ENCODE peak calls at places on chromosomes 3 and 15, in six cellular contexts. V, R, G, O, F and Y are unnamed samples. For H3K27me3, the result is how much of the 10 kb centered on the place peaks cover.

GRCh38 chr3:182148360-182148759 is 436.6 kb downstream of the SOX2 start:
- DNase-seq in O (no peak), F (no peak), G (no peak), R (no peak), V (no peak), Y (no peak)

GRCh38 chr15:78615151-78615589 is 5.6 kb downstream of the CHRNA3 start:
- DNase-seq in F (no peak), O (no peak), V (no peak), G (no peak), R (no peak), Y (no peak)

GRCh38 chr3:81466161-81466560 is 295.3 kb downstream of the GBE1 start:
- DNase-seq in F (no peak), O (no peak), G (no peak), R (no peak), V (no peak), Y (no peak)

GRCh38 chr3:171443211-171443957 is 16.8 kb downstream of the TNIK start:
- DNase-seq in O (no peak), F (no peak), R (no peak), V (no peak), G (no peak), Y (no peak)

GRCh38 chr3:134351421-134351820 is 22.8 kb downstream of the AMOTL2 start:
- DNase-seq in F (no peak), O (no peak), V (no peak), G (no peak), R (no peak), Y (no peak)

GRCh38 chr3:50603261-50604109 is 8.1 kb downstream of the CISH start:
- DNase-seq in F (no peak), R (peak), O (no peak), G (no peak), V (no peak), Y (no peak)

GRCh38 chr3:171343688-171344087 is 116.5 kb downstream of the TNIK start:
- DNase-seq in V (no peak), G (no peak), R (no peak), F (no peak), O (no peak), Y (no peak)

GRCh38 chr3:16013563-16013962 is 160.9 kb upstream of the GALNT15 start:
- DNase-seq in R (no peak), V (no peak), G (no peak), O (no peak), F (no peak), Y (no peak)

GRCh38 chr3:56921573-56922571 is 120.1 kb upstream of the ARHGEF3 start:
- DNase-seq in R (peak), O (peak), V (no peak), F (no peak), G (peak), Y (no peak)

GRCh38 chr3:136659253-136659652 is 92.9 kb downstream of the STAG1 start:
- DNase-seq in R (no peak), V (no peak), G (no peak), F (no peak), O (peak), Y (no peak)

GRCh38 chr3:49012441-49013017 is 5.3 kb downstream of the WDR6 start:
- DNase-seq in R (no peak), F (no peak), V (no peak), O (peak), G (no peak), Y (no peak)

GRCh38 chr3:38608961-38609360 is 40.5 kb downstream of the SCN5A start:
- DNase-seq in F (no peak), V (no peak), O (no peak), G (no peak), R (no peak), Y (no peak)

GRCh38 chr3:154170300-154170699 is 49.1 kb downstream of the ARHGEF26 start:
- DNase-seq in V (no peak), G (no peak), R (no peak), O (no peak), F (no peak), Y (no peak)

GRCh38 chr15:22262613-22263020 is 182.3 kb downstream of the OR4M2 start:
- DNase-seq in F (no peak), O (peak), G (peak), R (no peak), V (no peak), Y (peak)

GRCh38 chr3:36635731-36636130 is 128.6 kb downstream of the DCLK3 start:
- DNase-seq in V (no peak), R (no peak), O (no peak), F (no peak), G (no peak), Y (no peak)

GRCh38 chr3:158339638-158340037 is 229.7 kb downstream of the RSRC1 start:
- DNase-seq in F (no peak), G (no peak), V (no peak), R (no peak), O (no peak), Y (no peak)

GRCh38 chr15:88959445-88959844 is 46.3 kb upstream of the MFGE8 start:
- DNase-seq in O (no peak), R (no peak), V (no peak), F (no peak), G (no peak), Y (no peak)

GRCh38 chr3:170307998-170308398 is 49.5 kb upstream of the SKIL start:
- DNase-seq in O (no peak), V (no peak), G (no peak), R (no peak), F (peak), Y (no peak)

GRCh38 chr15:40282144-40282869 is 557 bp downstream of the ANKRD63 start:
- DNase-seq in R (no peak), O (no peak), G (peak), F (peak), V (no peak), Y (peak)
- H3K27me3 ChIP-seq in R (under half), O (under half), G (under half), F (under half), V (under half), Y (under half)

DNA sequence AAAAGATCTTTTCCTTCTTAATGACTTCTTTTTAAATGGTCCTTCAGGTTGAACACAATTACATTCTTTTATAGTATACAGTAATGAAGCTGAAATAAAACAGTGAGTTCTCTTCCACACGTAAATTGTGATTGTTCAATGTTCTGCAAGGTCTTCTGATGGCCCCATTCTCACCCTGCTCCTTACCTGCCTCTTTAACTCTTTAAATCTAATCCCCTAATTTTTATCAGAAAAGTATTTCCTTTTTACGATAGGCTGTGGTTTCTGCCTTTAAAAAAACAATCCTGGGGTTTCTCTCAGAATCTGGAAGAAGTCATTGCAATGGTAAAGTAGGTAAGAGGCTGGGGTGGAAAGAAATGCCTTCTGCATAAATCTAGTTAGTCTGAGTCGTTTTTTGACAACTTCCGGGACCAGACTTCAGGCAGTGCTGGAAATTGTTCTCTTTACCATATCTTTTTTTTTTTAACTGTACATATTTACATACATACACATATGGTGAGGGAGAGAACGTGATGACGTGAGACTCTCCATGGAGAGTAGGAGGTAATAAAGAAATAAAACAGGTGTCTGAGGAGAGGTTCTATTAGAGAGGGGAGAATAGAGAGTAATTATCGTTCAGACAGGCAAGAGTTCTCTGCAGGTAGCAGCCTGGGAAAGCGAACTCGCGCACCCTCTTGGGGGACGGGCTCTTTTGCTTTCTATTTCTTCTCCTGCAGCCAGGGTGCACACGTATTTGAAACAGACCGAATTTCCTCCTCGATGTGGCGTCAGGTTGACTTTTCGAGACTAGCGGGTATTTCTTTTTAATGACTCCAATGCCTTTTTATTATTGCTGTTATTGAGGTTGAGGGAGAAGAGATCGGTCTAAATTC is at the start of gene SIDT1:
- DNase-seq in F (peak), R (peak), V (peak), G (peak), O (peak), Y (peak)
- TF ChIP-seq CTCF in F (no peak), R (peak), V (no peak), G (no peak), O (no peak), Y (peak)

GRCh38 chr15:76139368-76140068 is 79.7 kb downstream of the TMEM266 start:
- DNase-seq in O (peak), V (peak), F (peak), G (peak), R (peak), Y (peak)

GRCh38 chr15:76140069-76140454 is 80.3 kb downstream of the TMEM266 start:
- DNase-seq in R (no peak), F (no peak), G (no peak), O (no peak), V (peak), Y (no peak)

GRCh38 chr15:76135516-76135915 is 75.7 kb downstream of the TMEM266 start:
- DNase-seq in F (no peak), V (no peak), G (no peak), O (no peak), R (no peak), Y (no peak)

GRCh38 chr15:76138436-76138835 is 78.7 kb downstream of the TMEM266 start:
- DNase-seq in R (no peak), V (no peak), F (no peak), O (no peak), G (no peak), Y (no peak)

DNA sequence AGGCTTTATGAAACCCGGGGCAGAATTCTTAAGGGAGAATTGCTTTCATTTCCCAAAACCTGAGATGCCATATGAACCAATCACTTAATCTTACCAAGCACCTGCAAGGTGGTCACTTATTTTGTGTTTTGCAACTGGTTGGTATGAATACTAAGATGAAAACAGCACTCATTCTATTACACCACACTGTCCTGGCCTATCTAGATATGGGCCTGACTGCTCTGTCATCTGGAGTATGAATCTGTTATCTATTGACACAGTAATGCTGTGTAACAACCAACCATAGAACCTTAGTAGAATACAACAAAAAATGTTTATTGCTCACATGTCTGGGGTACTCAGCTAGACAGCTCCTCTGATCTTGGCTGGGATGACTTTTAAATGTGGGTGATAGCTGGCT is 74.8 kb downstream of the TMEM266 start:
- DNase-seq in O (no peak), G (no peak), V (no peak), F (no peak), R (no peak), Y (no peak)
- H3K27me3 ChIP-seq in O (under half), G (under half), V (under half), F (under half), R (under half), Y (under half)

GRCh38 chr3:129046037-129046731 is 14.4 kb upstream of the GP9 start:
- DNase-seq in F (no peak), R (no peak), O (no peak), V (no peak), G (no peak), Y (no peak)
- TF ChIP-seq CTCF in F (no peak), R (no peak), O (no peak), V (no peak), G (no peak), Y (peak)

GRCh38 chr15:69891070-69891491 is 206.6 kb downstream of the TLE3 start:
- DNase-seq in G (no peak), V (no peak), R (no peak), O (no peak), F (no peak), Y (no peak)
- H3K27me3 ChIP-seq in G (under half), V (under half), R (under half), O (under half), F (under half), Y (under half)

DNA sequence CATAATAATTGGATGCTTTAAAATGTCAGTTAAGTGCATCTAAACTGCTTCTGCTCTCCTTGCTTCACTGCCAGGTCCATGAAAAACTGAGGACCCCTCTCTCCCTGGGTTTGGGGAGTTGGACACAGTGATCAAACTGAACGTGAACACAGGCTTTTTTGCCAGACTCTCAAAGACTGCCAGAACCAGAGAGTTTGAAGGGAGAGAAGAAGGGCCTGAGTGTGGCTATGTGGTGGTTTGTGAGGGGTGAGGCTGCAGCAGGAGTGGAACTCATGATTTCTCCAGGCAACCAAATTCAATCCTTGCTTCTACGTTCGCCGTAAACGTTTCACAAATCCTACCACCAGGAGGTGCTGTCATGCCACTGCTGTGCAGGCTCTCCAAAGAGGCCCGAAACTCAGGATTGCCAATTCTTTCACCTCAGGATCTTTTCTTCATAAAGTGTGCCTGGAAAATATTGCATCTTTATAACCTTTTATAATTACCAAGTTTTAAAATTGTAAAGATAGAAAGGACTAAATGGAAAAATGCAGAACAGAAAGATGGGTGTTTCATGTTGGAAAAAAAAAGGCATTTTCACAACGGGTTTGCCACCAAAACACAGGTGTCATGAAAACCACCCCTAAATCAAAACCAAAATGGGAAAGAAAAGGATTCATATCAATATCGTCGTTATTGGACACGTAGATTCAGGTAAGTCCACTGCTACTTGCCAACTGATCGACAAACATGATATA is 19.7 kb downstream of the TM4SF4 start:
- DNase-seq in V (peak), F (peak), O (peak), G (peak), R (peak), Y (no peak)
- TF ChIP-seq CTCF in V (peak), F (peak), O (peak), G (no peak), R (peak), Y (no peak)